ENCODE peak calls at places on chromosome 16, in eight cellular contexts. One of them, this sample, is unnamed.
A peak's percentile ranks its signal among the peaks of the same experiment; 100 is the strongest.

GRCh38 chr16:58409316-58409973 is 17.2 kb downstream of the GINS3 start:
- DNase-seq in tibial artery: no peak
- DNase-seq in activated naive CD8-positive, alpha-beta T cell treated with anti-CD3 and anti-CD28 coated beads for 36 hours: no peak
- DNase-seq in stimulated activated CD8-positive, alpha-beta memory T cell treated with anti-CD3 and anti-CD28 coated beads, Interleukin-15, amount 100 ng/mL, for 24 hours: no peak
- DNase-seq in central memory CD4-positive, alpha-beta T cell: no peak
- DNase-seq in mammary epithelial cell: peak; percentile 90
- DNase-seq in uterus: peak; percentile 35
- DNase-seq in effector memory CD4-positive, alpha-beta T cell: no peak
- DNase-seq in this sample: no peak

GRCh38 chr16:20904507-20905079 is 4.0 kb downstream of the LYRM1 start:
- DNase-seq in tibial artery: no peak
- DNase-seq in activated naive CD8-positive, alpha-beta T cell treated with anti-CD3 and anti-CD28 coated beads for 36 hours: no peak
- DNase-seq in stimulated activated CD8-positive, alpha-beta memory T cell treated with anti-CD3 and anti-CD28 coated beads, Interleukin-15, amount 100 ng/mL, for 24 hours: no peak
- DNase-seq in central memory CD4-positive, alpha-beta T cell: peak; percentile 47
- DNase-seq in mammary epithelial cell: peak; percentile 83
- DNase-seq in uterus: no peak
- DNase-seq in effector memory CD4-positive, alpha-beta T cell: no peak
- DNase-seq in this sample: no peak

GRCh38 chr16:87581867-87582220 is 20.5 kb upstream of the JPH3 start:
- DNase-seq in tibial artery: peak; percentile 97
- DNase-seq in activated naive CD8-positive, alpha-beta T cell treated with anti-CD3 and anti-CD28 coated beads for 36 hours: no peak
- DNase-seq in stimulated activated CD8-positive, alpha-beta memory T cell treated with anti-CD3 and anti-CD28 coated beads, Interleukin-15, amount 100 ng/mL, for 24 hours: no peak
- DNase-seq in central memory CD4-positive, alpha-beta T cell: no peak
- DNase-seq in mammary epithelial cell: peak; percentile 79
- DNase-seq in uterus: peak; percentile 85
- DNase-seq in effector memory CD4-positive, alpha-beta T cell: no peak
- DNase-seq in this sample: peak; percentile 73

GRCh38 chr16:61263400-61263799 is 772.8 kb downstream of the CDH8 start:
- DNase-seq in tibial artery: no peak
- DNase-seq in activated naive CD8-positive, alpha-beta T cell treated with anti-CD3 and anti-CD28 coated beads for 36 hours: no peak
- DNase-seq in stimulated activated CD8-positive, alpha-beta memory T cell treated with anti-CD3 and anti-CD28 coated beads, Interleukin-15, amount 100 ng/mL, for 24 hours: no peak
- DNase-seq in central memory CD4-positive, alpha-beta T cell: no peak
- DNase-seq in mammary epithelial cell: no peak
- DNase-seq in uterus: no peak
- DNase-seq in effector memory CD4-positive, alpha-beta T cell: no peak
- DNase-seq in this sample: no peak

GRCh38 chr16:63530208-63530607 is 1494.0 kb upstream of the CDH8 start:
- DNase-seq in tibial artery: no peak
- DNase-seq in activated naive CD8-positive, alpha-beta T cell treated with anti-CD3 and anti-CD28 coated beads for 36 hours: no peak
- DNase-seq in stimulated activated CD8-positive, alpha-beta memory T cell treated with anti-CD3 and anti-CD28 coated beads, Interleukin-15, amount 100 ng/mL, for 24 hours: no peak
- DNase-seq in central memory CD4-positive, alpha-beta T cell: no peak
- DNase-seq in mammary epithelial cell: no peak
- DNase-seq in uterus: no peak
- DNase-seq in effector memory CD4-positive, alpha-beta T cell: no peak
- DNase-seq in this sample: peak; percentile 27

GRCh38 chr16:11896776-11897175 is 19.0 kb downstream of the GSPT1 start:
- DNase-seq in tibial artery: no peak
- DNase-seq in activated naive CD8-positive, alpha-beta T cell treated with anti-CD3 and anti-CD28 coated beads for 36 hours: no peak
- DNase-seq in stimulated activated CD8-positive, alpha-beta memory T cell treated with anti-CD3 and anti-CD28 coated beads, Interleukin-15, amount 100 ng/mL, for 24 hours: no peak
- DNase-seq in central memory CD4-positive, alpha-beta T cell: no peak
- DNase-seq in mammary epithelial cell: peak; percentile 46
- DNase-seq in uterus: no peak
- DNase-seq in effector memory CD4-positive, alpha-beta T cell: no peak
- DNase-seq in this sample: no peak

GRCh38 chr16:76292218-76292617 is 15.0 kb downstream of the CNTNAP4 start:
- DNase-seq in tibial artery: no peak
- DNase-seq in activated naive CD8-positive, alpha-beta T cell treated with anti-CD3 and anti-CD28 coated beads for 36 hours: no peak
- DNase-seq in stimulated activated CD8-positive, alpha-beta memory T cell treated with anti-CD3 and anti-CD28 coated beads, Interleukin-15, amount 100 ng/mL, for 24 hours: no peak
- DNase-seq in central memory CD4-positive, alpha-beta T cell: no peak
- DNase-seq in mammary epithelial cell: no peak
- DNase-seq in uterus: no peak
- DNase-seq in effector memory CD4-positive, alpha-beta T cell: no peak
- DNase-seq in this sample: no peak

GRCh38 chr16:85334718-85335583 is 222.7 kb upstream of the CIBAR2 start:
- DNase-seq in tibial artery: no peak
- DNase-seq in activated naive CD8-positive, alpha-beta T cell treated with anti-CD3 and anti-CD28 coated beads for 36 hours: peak; percentile 27
- DNase-seq in stimulated activated CD8-positive, alpha-beta memory T cell treated with anti-CD3 and anti-CD28 coated beads, Interleukin-15, amount 100 ng/mL, for 24 hours: no peak
- DNase-seq in central memory CD4-positive, alpha-beta T cell: no peak
- DNase-seq in mammary epithelial cell: no peak
- DNase-seq in uterus: no peak
- DNase-seq in effector memory CD4-positive, alpha-beta T cell: no peak
- DNase-seq in this sample: no peak

GRCh38 chr16:74216319-74216718 is 80.3 kb upstream of the PSMD7 start:
- DNase-seq in tibial artery: no peak
- DNase-seq in activated naive CD8-positive, alpha-beta T cell treated with anti-CD3 and anti-CD28 coated beads for 36 hours: no peak
- DNase-seq in stimulated activated CD8-positive, alpha-beta memory T cell treated with anti-CD3 and anti-CD28 coated beads, Interleukin-15, amount 100 ng/mL, for 24 hours: no peak
- DNase-seq in central memory CD4-positive, alpha-beta T cell: no peak
- DNase-seq in mammary epithelial cell: no peak
- DNase-seq in uterus: no peak
- DNase-seq in effector memory CD4-positive, alpha-beta T cell: no peak
- DNase-seq in this sample: no peak

GRCh38 chr16:30417447-30418349 is 10.3 kb downstream of the ZNF771 start:
- DNase-seq in tibial artery: peak; percentile 79
- DNase-seq in activated naive CD8-positive, alpha-beta T cell treated with anti-CD3 and anti-CD28 coated beads for 36 hours: peak; percentile 92
- DNase-seq in stimulated activated CD8-positive, alpha-beta memory T cell treated with anti-CD3 and anti-CD28 coated beads, Interleukin-15, amount 100 ng/mL, for 24 hours: peak; percentile 63
- DNase-seq in central memory CD4-positive, alpha-beta T cell: peak; percentile 89
- DNase-seq in mammary epithelial cell: peak; percentile 92
- DNase-seq in uterus: peak; percentile 76
- DNase-seq in effector memory CD4-positive, alpha-beta T cell: peak; percentile 75
- DNase-seq in this sample: peak; percentile 90

GRCh38 chr16:29926675-29927522 is 873 bp upstream of the KCTD13 start:
- DNase-seq in tibial artery: no peak
- DNase-seq in activated naive CD8-positive, alpha-beta T cell treated with anti-CD3 and anti-CD28 coated beads for 36 hours: no peak
- DNase-seq in stimulated activated CD8-positive, alpha-beta memory T cell treated with anti-CD3 and anti-CD28 coated beads, Interleukin-15, amount 100 ng/mL, for 24 hours: no peak
- DNase-seq in central memory CD4-positive, alpha-beta T cell: no peak
- DNase-seq in mammary epithelial cell: no peak
- DNase-seq in uterus: peak; percentile 28
- DNase-seq in effector memory CD4-positive, alpha-beta T cell: no peak
- DNase-seq in this sample: peak; percentile 54

GRCh38 chr16:57137043-57137442 is 44.7 kb downstream of the CPNE2 start:
- DNase-seq in tibial artery: no peak
- DNase-seq in activated naive CD8-positive, alpha-beta T cell treated with anti-CD3 and anti-CD28 coated beads for 36 hours: no peak
- DNase-seq in stimulated activated CD8-positive, alpha-beta memory T cell treated with anti-CD3 and anti-CD28 coated beads, Interleukin-15, amount 100 ng/mL, for 24 hours: no peak
- DNase-seq in central memory CD4-positive, alpha-beta T cell: no peak
- DNase-seq in mammary epithelial cell: no peak
- DNase-seq in uterus: no peak
- DNase-seq in effector memory CD4-positive, alpha-beta T cell: no peak
- DNase-seq in this sample: no peak

GRCh38 chr16:15857779-15858560 is 1.1 kb upstream of the MYH11 start:
- DNase-seq in tibial artery: peak; percentile 93
- DNase-seq in activated naive CD8-positive, alpha-beta T cell treated with anti-CD3 and anti-CD28 coated beads for 36 hours: no peak
- DNase-seq in stimulated activated CD8-positive, alpha-beta memory T cell treated with anti-CD3 and anti-CD28 coated beads, Interleukin-15, amount 100 ng/mL, for 24 hours: no peak
- DNase-seq in central memory CD4-positive, alpha-beta T cell: no peak
- DNase-seq in mammary epithelial cell: no peak
- DNase-seq in uterus: peak; percentile 74
- DNase-seq in effector memory CD4-positive, alpha-beta T cell: no peak
- DNase-seq in this sample: no peak

GRCh38 chr16:73298562-73298961 is 250.6 kb upstream of the ZFHX3 start:
- DNase-seq in tibial artery: no peak
- DNase-seq in activated naive CD8-positive, alpha-beta T cell treated with anti-CD3 and anti-CD28 coated beads for 36 hours: no peak
- DNase-seq in stimulated activated CD8-positive, alpha-beta memory T cell treated with anti-CD3 and anti-CD28 coated beads, Interleukin-15, amount 100 ng/mL, for 24 hours: no peak
- DNase-seq in central memory CD4-positive, alpha-beta T cell: no peak
- DNase-seq in mammary epithelial cell: no peak
- DNase-seq in uterus: no peak
- DNase-seq in effector memory CD4-positive, alpha-beta T cell: no peak
- DNase-seq in this sample: no peak

GRCh38 chr16:70675851-70676513 is 9.9 kb downstream of the MTSS2 start:
- DNase-seq in tibial artery: peak; percentile 64
- DNase-seq in activated naive CD8-positive, alpha-beta T cell treated with anti-CD3 and anti-CD28 coated beads for 36 hours: no peak
- DNase-seq in stimulated activated CD8-positive, alpha-beta memory T cell treated with anti-CD3 and anti-CD28 coated beads, Interleukin-15, amount 100 ng/mL, for 24 hours: no peak
- DNase-seq in central memory CD4-positive, alpha-beta T cell: no peak
- DNase-seq in mammary epithelial cell: no peak
- DNase-seq in uterus: no peak
- DNase-seq in effector memory CD4-positive, alpha-beta T cell: no peak
- DNase-seq in this sample: no peak

GRCh38 chr16:4105848-4106247 is 10.4 kb downstream of the ADCY9 start:
- DNase-seq in tibial artery: no peak
- DNase-seq in activated naive CD8-positive, alpha-beta T cell treated with anti-CD3 and anti-CD28 coated beads for 36 hours: no peak
- DNase-seq in stimulated activated CD8-positive, alpha-beta memory T cell treated with anti-CD3 and anti-CD28 coated beads, Interleukin-15, amount 100 ng/mL, for 24 hours: no peak
- DNase-seq in central memory CD4-positive, alpha-beta T cell: no peak
- DNase-seq in mammary epithelial cell: no peak
- DNase-seq in uterus: no peak
- DNase-seq in effector memory CD4-positive, alpha-beta T cell: no peak
- DNase-seq in this sample: no peak

GRCh38 chr16:70162041-70162451 is 11.5 kb upstream of the CLEC18C start:
- DNase-seq in tibial artery: no peak
- DNase-seq in activated naive CD8-positive, alpha-beta T cell treated with anti-CD3 and anti-CD28 coated beads for 36 hours: no peak
- DNase-seq in stimulated activated CD8-positive, alpha-beta memory T cell treated with anti-CD3 and anti-CD28 coated beads, Interleukin-15, amount 100 ng/mL, for 24 hours: no peak
- DNase-seq in central memory CD4-positive, alpha-beta T cell: no peak
- DNase-seq in mammary epithelial cell: peak; percentile 69
- DNase-seq in uterus: no peak
- DNase-seq in effector memory CD4-positive, alpha-beta T cell: no peak
- DNase-seq in this sample: no peak

GRCh38 chr16:636206-637080 is at the start of gene METTL26:
- DNase-seq in tibial artery: peak; percentile 97
- DNase-seq in activated naive CD8-positive, alpha-beta T cell treated with anti-CD3 and anti-CD28 coated beads for 36 hours: peak; percentile 92
- DNase-seq in stimulated activated CD8-positive, alpha-beta memory T cell treated with anti-CD3 and anti-CD28 coated beads, Interleukin-15, amount 100 ng/mL, for 24 hours: peak; percentile 98
- DNase-seq in central memory CD4-positive, alpha-beta T cell: peak; percentile 91
- DNase-seq in mammary epithelial cell: peak; percentile 91
- DNase-seq in uterus: peak; percentile 95
- DNase-seq in effector memory CD4-positive, alpha-beta T cell: peak; percentile 82
- DNase-seq in this sample: peak; percentile 96

GRCh38 chr16:87507351-87508069 is 14.7 kb upstream of the ZCCHC14 start:
- DNase-seq in tibial artery: no peak
- DNase-seq in activated naive CD8-positive, alpha-beta T cell treated with anti-CD3 and anti-CD28 coated beads for 36 hours: no peak
- DNase-seq in stimulated activated CD8-positive, alpha-beta memory T cell treated with anti-CD3 and anti-CD28 coated beads, Interleukin-15, amount 100 ng/mL, for 24 hours: no peak
- DNase-seq in central memory CD4-positive, alpha-beta T cell: no peak
- DNase-seq in mammary epithelial cell: no peak
- DNase-seq in uterus: no peak
- DNase-seq in effector memory CD4-positive, alpha-beta T cell: no peak
- DNase-seq in this sample: peak; percentile 58

GRCh38 chr16:51149721-51150158 is 1.3 kb downstream of the SALL1 start:
- DNase-seq in tibial artery: no peak
- DNase-seq in activated naive CD8-positive, alpha-beta T cell treated with anti-CD3 and anti-CD28 coated beads for 36 hours: no peak
- DNase-seq in stimulated activated CD8-positive, alpha-beta memory T cell treated with anti-CD3 and anti-CD28 coated beads, Interleukin-15, amount 100 ng/mL, for 24 hours: no peak
- DNase-seq in central memory CD4-positive, alpha-beta T cell: no peak
- DNase-seq in mammary epithelial cell: no peak
- DNase-seq in uterus: no peak
- DNase-seq in effector memory CD4-positive, alpha-beta T cell: no peak
- DNase-seq in this sample: no peak

GRCh38 chr16:3094289-3095027 is 4.6 kb downstream of the ZSCAN10 start:
- DNase-seq in tibial artery: no peak
- DNase-seq in activated naive CD8-positive, alpha-beta T cell treated with anti-CD3 and anti-CD28 coated beads for 36 hours: peak; percentile 36
- DNase-seq in stimulated activated CD8-positive, alpha-beta memory T cell treated with anti-CD3 and anti-CD28 coated beads, Interleukin-15, amount 100 ng/mL, for 24 hours: no peak
- DNase-seq in central memory CD4-positive, alpha-beta T cell: peak; percentile 61
- DNase-seq in mammary epithelial cell: peak; percentile 37
- DNase-seq in uterus: no peak
- DNase-seq in effector memory CD4-positive, alpha-beta T cell: peak; percentile 22
- DNase-seq in this sample: no peak

GRCh38 chr16:77437859-77438258 is 3.0 kb upstream of the ADAMTS18 start:
- DNase-seq in tibial artery: no peak
- DNase-seq in activated naive CD8-positive, alpha-beta T cell treated with anti-CD3 and anti-CD28 coated beads for 36 hours: no peak
- DNase-seq in stimulated activated CD8-positive, alpha-beta memory T cell treated with anti-CD3 and anti-CD28 coated beads, Interleukin-15, amount 100 ng/mL, for 24 hours: no peak
- DNase-seq in central memory CD4-positive, alpha-beta T cell: no peak
- DNase-seq in mammary epithelial cell: no peak
- DNase-seq in uterus: no peak
- DNase-seq in effector memory CD4-positive, alpha-beta T cell: no peak
- DNase-seq in this sample: no peak

GRCh38 chr16:50303605-50304466 is 37.5 kb downstream of the ADCY7 start:
- DNase-seq in tibial artery: peak; percentile 68
- DNase-seq in activated naive CD8-positive, alpha-beta T cell treated with anti-CD3 and anti-CD28 coated beads for 36 hours: no peak
- DNase-seq in stimulated activated CD8-positive, alpha-beta memory T cell treated with anti-CD3 and anti-CD28 coated beads, Interleukin-15, amount 100 ng/mL, for 24 hours: no peak
- DNase-seq in central memory CD4-positive, alpha-beta T cell: no peak
- DNase-seq in mammary epithelial cell: no peak
- DNase-seq in uterus: peak; percentile 12
- DNase-seq in effector memory CD4-positive, alpha-beta T cell: no peak
- DNase-seq in this sample: no peak

GRCh38 chr16:88977028-88977844 is at the start of gene CBFA2T3:
- DNase-seq in tibial artery: peak; percentile 80
- DNase-seq in activated naive CD8-positive, alpha-beta T cell treated with anti-CD3 and anti-CD28 coated beads for 36 hours: no peak
- DNase-seq in stimulated activated CD8-positive, alpha-beta memory T cell treated with anti-CD3 and anti-CD28 coated beads, Interleukin-15, amount 100 ng/mL, for 24 hours: no peak
- DNase-seq in central memory CD4-positive, alpha-beta T cell: no peak
- DNase-seq in mammary epithelial cell: no peak
- DNase-seq in uterus: peak; percentile 34
- DNase-seq in effector memory CD4-positive, alpha-beta T cell: no peak
- DNase-seq in this sample: no peak

GRCh38 chr16:59090501-59090900 is 356.4 kb upstream of the GOT2 start:
- DNase-seq in tibial artery: no peak
- DNase-seq in activated naive CD8-positive, alpha-beta T cell treated with anti-CD3 and anti-CD28 coated beads for 36 hours: no peak
- DNase-seq in stimulated activated CD8-positive, alpha-beta memory T cell treated with anti-CD3 and anti-CD28 coated beads, Interleukin-15, amount 100 ng/mL, for 24 hours: no peak
- DNase-seq in central memory CD4-positive, alpha-beta T cell: no peak
- DNase-seq in mammary epithelial cell: no peak
- DNase-seq in uterus: no peak
- DNase-seq in effector memory CD4-positive, alpha-beta T cell: no peak
- DNase-seq in this sample: no peak

GRCh38 chr16:11160676-11161115 is 95.3 kb downstream of the SOCS1 start:
- DNase-seq in tibial artery: no peak
- DNase-seq in activated naive CD8-positive, alpha-beta T cell treated with anti-CD3 and anti-CD28 coated beads for 36 hours: peak; percentile 25
- DNase-seq in stimulated activated CD8-positive, alpha-beta memory T cell treated with anti-CD3 and anti-CD28 coated beads, Interleukin-15, amount 100 ng/mL, for 24 hours: no peak
- DNase-seq in central memory CD4-positive, alpha-beta T cell: no peak
- DNase-seq in mammary epithelial cell: no peak
- DNase-seq in uterus: no peak
- DNase-seq in effector memory CD4-positive, alpha-beta T cell: no peak
- DNase-seq in this sample: no peak

GRCh38 chr16:86772231-86772510 is 193.8 kb downstream of the FOXL1 start:
- DNase-seq in tibial artery: no peak
- DNase-seq in activated naive CD8-positive, alpha-beta T cell treated with anti-CD3 and anti-CD28 coated beads for 36 hours: no peak
- DNase-seq in stimulated activated CD8-positive, alpha-beta memory T cell treated with anti-CD3 and anti-CD28 coated beads, Interleukin-15, amount 100 ng/mL, for 24 hours: no peak
- DNase-seq in central memory CD4-positive, alpha-beta T cell: no peak
- DNase-seq in mammary epithelial cell: peak; percentile 50
- DNase-seq in uterus: no peak
- DNase-seq in effector memory CD4-positive, alpha-beta T cell: no peak
- DNase-seq in this sample: no peak

GRCh38 chr16:31354394-31355291 is at the start of gene ITGAX:
- DNase-seq in tibial artery: no peak
- DNase-seq in activated naive CD8-positive, alpha-beta T cell treated with anti-CD3 and anti-CD28 coated beads for 36 hours: peak; percentile 76
- DNase-seq in stimulated activated CD8-positive, alpha-beta memory T cell treated with anti-CD3 and anti-CD28 coated beads, Interleukin-15, amount 100 ng/mL, for 24 hours: peak; percentile 31
- DNase-seq in central memory CD4-positive, alpha-beta T cell: no peak
- DNase-seq in mammary epithelial cell: peak; percentile 32
- DNase-seq in uterus: no peak
- DNase-seq in effector memory CD4-positive, alpha-beta T cell: no peak
- DNase-seq in this sample: no peak

GRCh38 chr16:66468321-66468965 is 41.3 kb downstream of the BEAN1 start:
- DNase-seq in tibial artery: no peak
- DNase-seq in activated naive CD8-positive, alpha-beta T cell treated with anti-CD3 and anti-CD28 coated beads for 36 hours: no peak
- DNase-seq in stimulated activated CD8-positive, alpha-beta memory T cell treated with anti-CD3 and anti-CD28 coated beads, Interleukin-15, amount 100 ng/mL, for 24 hours: no peak
- DNase-seq in central memory CD4-positive, alpha-beta T cell: no peak
- DNase-seq in mammary epithelial cell: no peak
- DNase-seq in uterus: no peak
- DNase-seq in effector memory CD4-positive, alpha-beta T cell: no peak
- DNase-seq in this sample: no peak

GRCh38 chr16:68843482-68844210 is at the start of gene TANGO6:
- DNase-seq in tibial artery: peak; percentile 89
- DNase-seq in activated naive CD8-positive, alpha-beta T cell treated with anti-CD3 and anti-CD28 coated beads for 36 hours: peak; percentile 93
- DNase-seq in stimulated activated CD8-positive, alpha-beta memory T cell treated with anti-CD3 and anti-CD28 coated beads, Interleukin-15, amount 100 ng/mL, for 24 hours: peak; percentile 80
- DNase-seq in central memory CD4-positive, alpha-beta T cell: peak; percentile 84
- DNase-seq in mammary epithelial cell: peak; percentile 64
- DNase-seq in uterus: peak; percentile 89
- DNase-seq in effector memory CD4-positive, alpha-beta T cell: peak; percentile 80
- DNase-seq in this sample: peak; percentile 88

GRCh38 chr16:50530277-50531236 is 17.6 kb upstream of the NKD1 start:
- DNase-seq in tibial artery: no peak
- DNase-seq in activated naive CD8-positive, alpha-beta T cell treated with anti-CD3 and anti-CD28 coated beads for 36 hours: no peak
- DNase-seq in stimulated activated CD8-positive, alpha-beta memory T cell treated with anti-CD3 and anti-CD28 coated beads, Interleukin-15, amount 100 ng/mL, for 24 hours: no peak
- DNase-seq in central memory CD4-positive, alpha-beta T cell: no peak
- DNase-seq in mammary epithelial cell: peak; percentile 69
- DNase-seq in uterus: no peak
- DNase-seq in effector memory CD4-positive, alpha-beta T cell: no peak
- DNase-seq in this sample: no peak

GRCh38 chr16:78122774-78123315 is 23.4 kb downstream of the WWOX start:
- DNase-seq in tibial artery: no peak
- DNase-seq in activated naive CD8-positive, alpha-beta T cell treated with anti-CD3 and anti-CD28 coated beads for 36 hours: no peak
- DNase-seq in stimulated activated CD8-positive, alpha-beta memory T cell treated with anti-CD3 and anti-CD28 coated beads, Interleukin-15, amount 100 ng/mL, for 24 hours: no peak
- DNase-seq in central memory CD4-positive, alpha-beta T cell: peak; percentile 55
- DNase-seq in mammary epithelial cell: peak; percentile 57
- DNase-seq in uterus: no peak
- DNase-seq in effector memory CD4-positive, alpha-beta T cell: no peak
- DNase-seq in this sample: peak; percentile 78

This sample was measured in cerebellum.